ENCODE peak calls at places on chromosomes 5 and 9, in six cellular contexts. V is prostate gland, M is ovary, T is endothelial cell, F is brain microvascular endothelial cell, A is cardiac muscle cell. I is an unnamed sample.

GRCh38 chr9:4555251-4555650 is 65.0 kb downstream of the SLC1A1 start:
- DNase-seq in V (no peak), M (no peak), T (no peak), F (peak), A (peak), I (no peak)

GRCh38 chr5:145938699-145939531 is 2.5 kb downstream of the SH3RF2 start:
- DNase-seq in V (no peak), M (no peak), T (no peak), F (no peak), A (no peak), I (no peak)

GRCh38 chr5:125227333-125228075 is 481.1 kb upstream of the ZNF608 start:
- DNase-seq in V (no peak), M (no peak), T (peak), F (peak), A (peak), I (no peak)

GRCh38 chr5:1132570-1132969 is 20.7 kb upstream of the SLC12A7 start:
- DNase-seq in V (no peak), M (no peak), T (no peak), F (no peak), A (no peak), I (no peak)

GRCh38 chr5:165325201-165325600 is 1819.8 kb downstream of the MAT2B start:
- DNase-seq in V (no peak), M (no peak), T (no peak), F (peak), A (peak), I (no peak)

GRCh38 chr9:136538599-136539426 is 7.0 kb downstream of the NOTCH1 start:
- DNase-seq in V (peak), M (no peak), T (no peak), F (no peak), A (peak), I (peak)

GRCh38 chr5:53109041-53109435 is 519 bp downstream of the MOCS2 start:
- DNase-seq in V (peak), M (no peak), T (no peak), F (no peak), A (no peak), I (no peak)

GRCh38 chr9:129140397-129141065 is 29.3 kb downstream of the PTPA start:
- DNase-seq in V (peak), M (peak), T (peak), F (peak), A (peak), I (peak)

GRCh38 chr5:107514305-107514704 is 156.4 kb downstream of the EFNA5 start:
- DNase-seq in V (no peak), M (no peak), T (no peak), F (no peak), A (no peak), I (no peak)

GRCh38 chr5:178424141-178424855 is 165.9 kb downstream of the COL23A1 start:
- DNase-seq in V (no peak), M (no peak), T (no peak), F (no peak), A (no peak), I (no peak)

GRCh38 chr5:15463231-15463630 is 36.7 kb upstream of the FBXL7 start:
- DNase-seq in V (no peak), M (no peak), T (no peak), F (peak), A (peak), I (no peak)

GRCh38 chr5:102715405-102715804 is 39.7 kb upstream of the PAM start:
- DNase-seq in V (no peak), M (no peak), T (no peak), F (peak), A (peak), I (no peak)

GRCh38 chr9:134606951-134607733 is 34.5 kb upstream of the COL5A1 start:
- DNase-seq in V (no peak), M (peak), T (peak), F (no peak), A (no peak), I (no peak)

GRCh38 chr5:172666251-172666650 is 25.2 kb downstream of the NEURL1B start:
- DNase-seq in V (no peak), M (no peak), T (peak), F (no peak), A (peak), I (no peak)

GRCh38 chr5:157747173-157747758 is 3.8 kb downstream of the LSM11 start:
- DNase-seq in V (no peak), M (no peak), T (no peak), F (no peak), A (no peak), I (no peak)

GRCh38 chr5:141560141-141560540 is 58.7 kb downstream of the DIAPH1 start:
- DNase-seq in V (peak), M (no peak), T (no peak), F (no peak), A (peak), I (no peak)

GRCh38 chr5:74570250-74570649 is 70.3 kb downstream of the ENC1 start:
- DNase-seq in V (no peak), M (no peak), T (no peak), F (no peak), A (no peak), I (no peak)

GRCh38 chr9:5336683-5337082 is 3.0 kb downstream of the RLN1 start:
- DNase-seq in V (no peak), M (no peak), T (no peak), F (no peak), A (no peak), I (no peak)

GRCh38 chr5:65769539-65769938 is 47.5 kb downstream of the NLN start:
- DNase-seq in V (no peak), M (no peak), T (no peak), F (peak), A (peak), I (no peak)

GRCh38 chr9:33139421-33140228 is 27.5 kb downstream of the B4GALT1 start:
- DNase-seq in V (no peak), M (peak), T (no peak), F (peak), A (peak), I (no peak)

GRCh38 chr5:8842906-8843590 is 702.8 kb downstream of the SEMA5A start:
- DNase-seq in V (no peak), M (no peak), T (no peak), F (peak), A (peak), I (no peak)

GRCh38 chr9:136474021-136474640 is 8.7 kb downstream of the SEC16A start:
- DNase-seq in V (no peak), M (no peak), T (no peak), F (no peak), A (no peak), I (no peak)

GRCh38 chr5:32319392-32319791 is 6.7 kb upstream of the MTMR12 start:
- DNase-seq in V (no peak), M (no peak), T (no peak), F (no peak), A (no peak), I (no peak)

GRCh38 chr5:105640328-105640727 is 2030.4 kb downstream of the EFNA5 start:
- DNase-seq in V (no peak), M (no peak), T (no peak), F (no peak), A (no peak), I (no peak)

DNA sequence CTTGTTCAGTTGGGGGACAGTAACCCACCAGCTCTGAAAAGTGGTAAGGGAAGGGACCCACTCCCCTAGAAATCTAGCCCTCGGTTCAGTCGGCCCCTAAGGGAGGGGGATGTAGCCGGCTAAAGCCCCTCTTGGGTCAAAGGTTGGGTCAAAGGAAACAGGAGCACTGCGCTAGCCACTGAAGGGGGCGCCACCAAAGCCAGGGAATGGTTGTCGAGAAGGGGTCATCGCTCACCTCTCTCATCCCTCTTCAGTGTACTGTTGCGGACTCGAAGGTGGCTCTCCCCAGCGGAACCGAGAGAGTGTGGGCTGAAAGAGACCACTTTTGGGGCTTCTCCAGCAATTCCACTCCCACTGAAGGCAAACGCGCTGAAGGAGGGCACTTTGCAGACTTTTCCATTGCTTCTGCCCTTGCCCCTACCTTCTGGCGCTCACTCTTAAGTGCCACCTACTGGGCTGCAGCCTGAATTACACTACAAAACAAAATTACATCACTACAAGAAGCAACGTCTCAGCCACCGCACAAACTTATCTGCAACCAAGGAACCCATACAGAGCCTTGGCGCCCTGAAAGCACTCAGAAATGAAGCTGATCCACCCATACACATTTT is 396.9 kb downstream of the PDE4D start:
- DNase-seq in V (no peak), M (no peak), T (peak), F (no peak), A (peak), I (peak)
- TF ChIP-seq CTCF in V (no peak), M (no peak), T (peak), F (peak), A (peak), I (peak)

GRCh38 chr5:148043705-148044104 is 20.1 kb upstream of the SPINK5 start:
- DNase-seq in V (no peak), M (no peak), T (no peak), F (no peak), A (no peak), I (no peak)
- TF ChIP-seq CTCF in V (no peak), M (no peak), T (no peak), F (no peak), A (no peak), I (no peak)

DNA sequence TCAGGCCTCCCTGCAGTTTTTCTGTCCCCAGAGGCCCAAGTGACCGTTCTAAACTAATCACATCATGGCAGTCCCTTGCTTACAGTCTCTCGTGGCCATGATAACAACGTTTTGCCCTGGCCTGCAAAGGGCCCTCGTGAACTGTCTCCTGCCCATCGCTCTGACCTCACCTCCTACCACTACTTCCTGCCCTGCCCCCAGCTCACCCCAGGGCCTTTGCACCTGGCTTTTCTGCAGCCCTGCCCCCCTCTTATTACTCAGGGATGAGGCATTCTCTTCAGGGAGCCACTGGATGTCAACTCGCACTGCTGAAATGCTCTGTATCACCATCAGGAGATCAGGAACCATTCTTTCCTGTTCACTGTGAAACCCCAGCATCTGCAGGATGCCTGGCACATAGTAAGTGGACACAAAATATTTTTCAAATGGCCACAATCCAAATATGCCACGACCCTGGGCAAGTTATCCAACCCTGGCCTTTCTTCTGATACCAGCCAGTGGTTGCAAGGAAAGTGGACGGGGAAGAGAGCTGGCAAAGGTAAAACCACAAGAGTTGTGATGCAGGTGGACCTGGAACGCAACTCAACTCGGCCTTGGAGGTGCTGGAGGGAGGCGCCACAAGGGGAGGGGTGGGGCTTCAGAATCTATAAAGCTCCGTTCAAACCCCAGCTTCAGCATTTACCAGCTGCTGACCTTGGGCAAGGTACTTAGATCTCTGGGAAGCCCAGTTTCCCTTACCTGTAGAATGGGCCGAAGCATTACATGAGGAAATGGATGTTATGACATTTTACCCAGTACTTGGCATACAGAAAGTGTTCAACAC is 1.7 kb downstream of the SNCB start:
- DNase-seq in V (no peak), M (no peak), T (no peak), F (no peak), A (no peak), I (no peak)
- TF ChIP-seq CTCF in V (no peak), M (no peak), T (no peak), F (no peak), A (no peak), I (no peak)

GRCh38 chr5:179762781-179763176 is 30.2 kb downstream of the MAML1 start:
- DNase-seq in V (no peak), M (no peak), T (no peak), F (peak), A (peak), I (no peak)
- TF ChIP-seq CTCF in V (no peak), M (no peak), T (no peak), F (no peak), A (no peak), I (no peak)

GRCh38 chr5:56816546-56817081 is 1.3 kb downstream of the MAP3K1 start:
- DNase-seq in V (peak), M (peak), T (peak), F (peak), A (peak), I (peak)
- TF ChIP-seq CTCF in V (no peak), M (no peak), T (no peak), F (no peak), A (peak), I (no peak)

DNA sequence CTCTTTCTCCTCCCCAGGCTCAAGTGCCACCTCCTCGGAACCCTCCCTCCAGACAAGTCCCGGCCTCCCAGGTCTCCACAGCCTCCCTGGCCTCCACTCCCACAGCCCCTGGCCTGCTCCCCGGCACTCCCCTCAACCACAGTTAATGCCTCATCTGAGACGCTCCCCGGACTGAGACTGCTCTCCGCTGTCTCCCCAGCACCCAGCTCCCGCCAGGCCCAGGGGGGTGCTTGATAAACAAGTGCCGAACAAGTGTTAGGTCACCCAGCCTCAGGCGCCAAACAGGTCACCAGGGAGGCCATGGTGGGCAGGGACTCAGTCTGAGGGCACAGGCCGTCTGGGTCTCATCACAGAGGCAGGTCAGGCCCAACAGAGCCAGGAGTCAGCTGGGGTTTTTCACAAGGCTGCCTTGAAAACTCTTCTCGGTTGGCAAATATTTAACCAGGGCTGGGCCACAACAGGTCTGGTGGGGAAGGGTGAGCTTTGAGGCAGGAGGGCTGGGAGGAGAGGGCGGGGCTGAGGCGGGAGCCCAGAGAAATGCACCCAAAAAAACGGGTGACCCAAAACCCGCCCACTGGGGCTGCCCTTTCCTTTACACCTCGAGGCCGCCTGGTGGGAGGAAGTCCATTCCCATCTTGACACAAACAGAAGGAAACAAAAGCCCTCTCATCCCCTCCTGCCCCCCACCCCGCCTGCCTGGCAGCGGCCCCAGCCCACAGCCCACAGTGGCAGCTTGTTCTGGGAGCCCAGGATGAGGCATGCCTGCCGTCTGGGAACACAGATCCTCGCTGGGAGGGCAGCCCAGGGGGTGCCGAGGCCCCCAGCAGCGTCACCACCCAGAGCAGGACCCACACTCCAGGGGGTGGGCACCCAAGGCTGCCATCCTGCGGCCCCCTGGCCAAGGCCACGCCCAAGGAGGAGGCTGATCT is 66.6 kb upstream of the STXBP1 start:
- DNase-seq in V (peak), M (peak), T (no peak), F (no peak), A (peak), I (no peak)
- TF ChIP-seq CTCF in V (no peak), M (no peak), T (no peak), F (peak), A (no peak), I (no peak)

GRCh38 chr5:140295414-140295813 is 7.5 kb downstream of the PFDN1 start:
- DNase-seq in V (peak), M (no peak), T (no peak), F (peak), A (peak), I (no peak)

GRCh38 chr5:140299056-140299455 is 3.8 kb downstream of the PFDN1 start:
- DNase-seq in V (no peak), M (no peak), T (no peak), F (no peak), A (no peak), I (no peak)

GRCh38 chr5:140297283-140297682 is 5.6 kb downstream of the PFDN1 start:
- DNase-seq in V (no peak), M (no peak), T (no peak), F (no peak), A (no peak), I (no peak)

GRCh38 chr5:140296289-140296688 is 6.6 kb downstream of the PFDN1 start:
- DNase-seq in V (no peak), M (no peak), T (no peak), F (no peak), A (peak), I (no peak)

GRCh38 chr5:140298183-140298601 is 4.7 kb downstream of the PFDN1 start:
- DNase-seq in V (no peak), M (no peak), T (no peak), F (peak), A (peak), I (no peak)
- TF ChIP-seq CTCF in V (no peak), M (no peak), T (no peak), F (no peak), A (no peak), I (no peak)

DNA sequence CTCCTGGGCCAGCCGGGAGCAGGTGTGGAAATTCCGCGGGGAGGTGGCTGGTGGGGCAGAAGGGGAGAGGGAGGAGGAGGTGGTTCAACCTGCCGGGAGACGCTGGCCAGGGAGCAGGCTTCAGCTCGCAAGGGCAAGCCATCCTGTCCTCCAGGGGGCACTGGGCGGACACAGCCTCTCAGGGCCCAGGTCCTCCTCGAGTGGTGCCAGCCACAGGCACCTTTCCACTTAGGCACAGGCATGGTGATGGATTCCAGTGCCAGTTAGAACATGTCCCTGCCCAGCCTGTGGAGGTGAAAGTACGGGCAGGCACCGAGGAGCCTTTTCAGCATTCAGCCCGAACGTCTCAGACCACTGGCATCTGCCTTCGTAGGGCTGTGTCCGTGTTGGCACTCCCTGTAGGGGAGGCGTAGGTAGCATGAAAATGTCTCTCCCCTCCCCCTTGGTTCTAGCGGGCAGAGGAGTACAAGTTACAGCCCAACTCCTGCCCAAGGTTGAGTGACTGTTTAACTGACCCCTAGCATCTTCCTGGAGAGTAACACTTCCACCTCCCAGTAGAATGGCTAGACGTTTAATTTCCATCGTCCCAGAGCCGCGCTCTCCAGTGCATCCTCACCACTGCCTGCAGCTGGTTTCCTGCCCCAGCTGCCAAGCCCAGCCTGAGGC is 48.9 kb downstream of the DAB2IP start:
- DNase-seq in V (peak), M (peak), T (peak), F (peak), A (peak), I (no peak)
- TF ChIP-seq CTCF in V (peak), M (peak), T (peak), F (peak), A (peak), I (peak)

DNA sequence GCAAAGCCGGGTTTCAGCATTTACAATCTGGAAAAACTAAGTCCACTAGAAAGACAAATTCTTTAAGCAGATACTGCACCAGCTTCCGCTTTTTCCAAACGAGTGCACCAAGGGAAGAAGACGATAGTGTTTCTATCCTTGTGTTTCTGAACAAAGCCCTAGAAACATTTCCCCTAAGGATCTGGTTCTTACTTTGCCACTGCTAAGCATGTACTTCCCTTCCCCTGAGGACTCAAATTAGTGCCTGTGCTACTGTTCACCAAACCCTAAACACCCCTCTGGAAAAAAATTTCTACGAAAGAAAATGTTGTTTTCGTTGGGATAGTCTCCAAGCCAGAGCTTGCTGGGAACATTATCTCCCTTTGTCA is 294.6 kb downstream of the BNC2 start:
- DNase-seq in V (no peak), M (no peak), T (no peak), F (no peak), A (peak), I (no peak)
- TF ChIP-seq CTCF in V (no peak), M (no peak), T (no peak), F (no peak), A (no peak), I (no peak)

I was measured in GM06990.